ENCODE peak calls at places on chromosomes 16 and 17, in four cellular contexts. F is HFFc6, S is C1 segment of cervical spinal cord, D is EL. X is an unnamed sample.

GRCh38 chr17:5618511-5618910 is 34.2 kb upstream of the NLRP1 start:
- DNase-seq in F (no peak), D (no peak), S (no peak), X (no peak)

GRCh38 chr17:77445030-77445907 is 304.5 kb downstream of the SEC14L1 start:
- DNase-seq in F (peak), S (peak), D (no peak), X (no peak)

GRCh38 chr17:77687921-77688320 is 270.6 kb upstream of the TNRC6C start:
- DNase-seq in F (no peak), S (no peak), D (no peak), X (no peak)

GRCh38 chr17:37107406-37108083 is 158.8 kb downstream of the AATF start:
- DNase-seq in D (no peak), F (no peak), S (peak), X (no peak)

GRCh38 chr17:69390735-69391501 is 23.6 kb upstream of the MAP2K6 start:
- DNase-seq in D (no peak), F (no peak), S (no peak), X (no peak)

GRCh38 chr16:67873435-67874146 is 739 bp downstream of the EDC4 start:
- DNase-seq in D (no peak), F (no peak), S (no peak), X (no peak)

GRCh38 chr16:71479420-71479819 is 9.7 kb downstream of the ZNF19 start:
- DNase-seq in S (no peak), D (peak), F (peak), X (no peak)

GRCh38 chr17:41734949-41735313 is 488 bp upstream of the HAP1 start:
- DNase-seq in D (no peak), S (no peak), F (no peak), X (no peak)

GRCh38 chr17:62718420-62718819 is 89.7 kb downstream of the MARCHF10 start:
- DNase-seq in D (peak), S (no peak), F (peak), X (no peak)

GRCh38 chr16:29804455-29805231 is 1.7 kb upstream of the MAZ start:
- DNase-seq in S (no peak), D (peak), F (no peak), X (no peak)

GRCh38 chr17:71987634-71988033 is 133.2 kb upstream of the SOX9 start:
- DNase-seq in D (peak), S (no peak), F (no peak), X (peak)

GRCh38 chr17:17161121-17161520 is 45.0 kb downstream of the PLD6 start:
- DNase-seq in F (no peak), S (no peak), D (no peak), X (no peak)

GRCh38 chr17:17170346-17170976 is 35.7 kb downstream of the PLD6 start:
- DNase-seq in D (peak), F (no peak), S (no peak), X (no peak)

GRCh38 chr17:79799174-79799537 is 2.3 kb upstream of the CBX8 start:
- DNase-seq in S (no peak), D (no peak), F (no peak), X (no peak)

GRCh38 chr16:19559242-19559910 is 3.9 kb downstream of the VPS35L start:
- DNase-seq in F (peak), D (peak), S (no peak), X (peak)

GRCh38 chr17:76262732-76263344 is 2.3 kb upstream of the UBALD2 start:
- DNase-seq in F (no peak), D (no peak), S (no peak), X (no peak)

GRCh38 chr17:39208893-39209292 is 8.8 kb downstream of the RPL19 start:
- DNase-seq in S (no peak), D (no peak), F (no peak), X (no peak)

GRCh38 chr16:3198334-3199072 is 10.5 kb downstream of the OR1F1 start:
- DNase-seq in D (no peak), F (no peak), S (no peak), X (no peak)

GRCh38 chr16:78689031-78689430 is 589.6 kb downstream of the WWOX start:
- DNase-seq in D (no peak), S (no peak), F (no peak), X (no peak)

GRCh38 chr17:80920406-80920805 is 71.2 kb upstream of the CHMP6 start:
- DNase-seq in F (no peak), D (no peak), S (no peak), X (no peak)

GRCh38 chr17:60743812-60744211 is 66.2 kb downstream of the BCAS3 start:
- DNase-seq in F (peak), D (peak), S (peak), X (peak)

GRCh38 chr16:80027007-80027965 is 426.7 kb upstream of the MAF start:
- DNase-seq in S (peak), F (peak), D (peak), X (peak)